ENCODE peak calls at places on chromosomes 2 and 18, in five cellular contexts. One of them, this sample, is unnamed.

GRCh38 chr2:32058130-32058529 is 5.2 kb upstream of the SPAST start:
- DNase-seq in astrocyte of the cerebellum: no peak
- DNase-seq in sigmoid colon: no peak
- DNase-seq in NCI-H524: no peak
- DNase-seq in H1: no peak
- DNase-seq in this sample: no peak

GRCh38 chr2:239903803-239904202 is 121.3 kb downstream of the NDUFA10 start:
- DNase-seq in astrocyte of the cerebellum: no peak
- DNase-seq in sigmoid colon: no peak
- DNase-seq in NCI-H524: no peak
- DNase-seq in H1: peak
- DNase-seq in this sample: no peak

GRCh38 chr2:127387655-127388422 is at the start of gene MAP3K2:
- DNase-seq in astrocyte of the cerebellum: peak
- DNase-seq in sigmoid colon: peak
- DNase-seq in NCI-H524: peak
- DNase-seq in H1: peak
- DNase-seq in this sample: peak

GRCh38 chr2:43210467-43211303 is 15.7 kb downstream of the ZFP36L2 start:
- DNase-seq in astrocyte of the cerebellum: no peak
- DNase-seq in sigmoid colon: peak
- DNase-seq in NCI-H524: no peak
- DNase-seq in H1: no peak
- DNase-seq in this sample: no peak

GRCh38 chr2:66698879-66699278 is 264.0 kb downstream of the MEIS1 start:
- DNase-seq in astrocyte of the cerebellum: no peak
- DNase-seq in sigmoid colon: no peak
- DNase-seq in NCI-H524: no peak
- DNase-seq in H1: no peak
- DNase-seq in this sample: no peak

GRCh38 chr18:79518028-79518682 is 122.4 kb downstream of the NFATC1 start:
- DNase-seq in astrocyte of the cerebellum: no peak
- DNase-seq in sigmoid colon: no peak
- DNase-seq in NCI-H524: no peak
- DNase-seq in H1: no peak
- DNase-seq in this sample: no peak

GRCh38 chr2:75493230-75493629 is 67.5 kb downstream of the EVA1A start:
- DNase-seq in astrocyte of the cerebellum: no peak
- DNase-seq in sigmoid colon: no peak
- DNase-seq in NCI-H524: no peak
- DNase-seq in H1: no peak
- DNase-seq in this sample: no peak

GRCh38 chr2:197322729-197323720 is 12.4 kb upstream of the ANKRD44 start:
- DNase-seq in astrocyte of the cerebellum: no peak
- DNase-seq in sigmoid colon: no peak
- DNase-seq in NCI-H524: no peak
- DNase-seq in H1: no peak
- DNase-seq in this sample: no peak

GRCh38 chr2:96888082-96889011 is 18.5 kb upstream of the SEMA4C start:
- DNase-seq in astrocyte of the cerebellum: no peak
- DNase-seq in sigmoid colon: peak
- DNase-seq in NCI-H524: no peak
- DNase-seq in H1: no peak
- DNase-seq in this sample: no peak

GRCh38 chr18:24544949-24545348 is 84.5 kb downstream of the HRH4 start:
- DNase-seq in astrocyte of the cerebellum: no peak
- DNase-seq in sigmoid colon: no peak
- DNase-seq in NCI-H524: no peak
- DNase-seq in H1: no peak
- DNase-seq in this sample: no peak

GRCh38 chr2:64141711-64142405 is 2.4 kb downstream of the PELI1 start:
- DNase-seq in astrocyte of the cerebellum: no peak
- DNase-seq in sigmoid colon: no peak
- DNase-seq in NCI-H524: no peak
- DNase-seq in H1: no peak
- DNase-seq in this sample: no peak

GRCh38 chr2:193703411-193703810 is 1508.7 kb upstream of the TMEFF2 start:
- DNase-seq in astrocyte of the cerebellum: no peak
- DNase-seq in sigmoid colon: no peak
- DNase-seq in NCI-H524: no peak
- DNase-seq in H1: no peak
- DNase-seq in this sample: no peak

GRCh38 chr18:48950536-48951447 is at the start of gene SMAD7:
- DNase-seq in astrocyte of the cerebellum: no peak
- DNase-seq in sigmoid colon: no peak
- DNase-seq in NCI-H524: peak
- DNase-seq in H1: no peak
- DNase-seq in this sample: no peak

GRCh38 chr2:85418132-85419008 is at the start of gene SH2D6:
- DNase-seq in astrocyte of the cerebellum: peak
- DNase-seq in sigmoid colon: peak
- DNase-seq in NCI-H524: peak
- DNase-seq in H1: peak
- DNase-seq in this sample: peak

GRCh38 chr18:48547456-48548403 is 8.9 kb downstream of the CTIF start:
- DNase-seq in astrocyte of the cerebellum: no peak
- DNase-seq in sigmoid colon: no peak
- DNase-seq in NCI-H524: no peak
- DNase-seq in H1: no peak
- DNase-seq in this sample: peak

GRCh38 chr18:56458770-56459450 is 179.5 kb downstream of the TXNL1 start:
- DNase-seq in astrocyte of the cerebellum: no peak
- DNase-seq in sigmoid colon: no peak
- DNase-seq in NCI-H524: peak
- DNase-seq in H1: no peak
- DNase-seq in this sample: no peak

This sample was measured in RCC 7860.